ENCODE peak calls at places on chromosomes 2 and 18, in seven cellular contexts. N, R, P, U, V, H and W are unnamed samples.

GRCh38 chr2:48043301-48043700 is 137.0 kb upstream of the FBXO11 start:
- DNase-seq in N (no peak), R (no peak), P (no peak), U (no peak), V (no peak), H (no peak), W (no peak)

GRCh38 chr18:57331718-57332117 is 20.6 kb upstream of the ST8SIA3 start:
- DNase-seq in N (no peak), R (no peak), P (no peak), U (no peak), V (no peak), H (no peak), W (no peak)

GRCh38 chr2:134866498-134867099 is 28.2 kb downstream of the ACMSD start:
- DNase-seq in N (no peak), R (no peak), P (no peak), U (no peak), V (no peak), H (no peak), W (no peak)

GRCh38 chr18:79410731-79411613 is 15.2 kb downstream of the NFATC1 start:
- DNase-seq in N (no peak), R (no peak), P (no peak), U (peak; percentile 62), V (no peak), H (no peak), W (no peak)

GRCh38 chr2:48600917-48601316 is 16.7 kb upstream of the GTF2A1L start:
- DNase-seq in N (no peak), R (no peak), P (no peak), U (no peak), V (no peak), H (no peak), W (no peak)

GRCh38 chr2:191112448-191112901 is 38.3 kb downstream of the STAT4 start:
- DNase-seq in N (no peak), R (no peak), P (no peak), U (no peak), V (no peak), H (no peak), W (no peak)

GRCh38 chr2:137925599-137925998 is 38.7 kb upstream of the HNMT start:
- DNase-seq in N (no peak), R (no peak), P (no peak), U (no peak), V (no peak), H (no peak), W (no peak)

GRCh38 chr18:72878143-72878542 is 10.4 kb upstream of the NETO1 start:
- DNase-seq in N (no peak), R (no peak), P (no peak), U (no peak), V (no peak), H (no peak), W (no peak)

GRCh38 chr2:8679567-8679826 is 2.4 kb upstream of the ID2 start:
- DNase-seq in N (no peak), R (no peak), P (no peak), U (no peak), V (no peak), H (no peak), W (no peak)

GRCh38 chr2:64422466-64422865 is 31.5 kb upstream of the LGALSL start:
- DNase-seq in N (no peak), R (no peak), P (no peak), U (no peak), V (no peak), H (no peak), W (no peak)

GRCh38 chr18:55546873-55547704 is 40.9 kb downstream of the TCF4 start:
- DNase-seq in N (no peak), R (no peak), P (no peak), U (no peak), V (no peak), H (no peak), W (no peak)

GRCh38 chr2:232653441-232653840 is 20.0 kb downstream of the EFHD1 start:
- DNase-seq in N (no peak), R (no peak), P (no peak), U (no peak), V (no peak), H (no peak), W (no peak)

GRCh38 chr2:205783872-205784510 is 101.7 kb downstream of the NRP2 start:
- DNase-seq in N (no peak), R (no peak), P (no peak), U (no peak), V (no peak), H (no peak), W (no peak)

GRCh38 chr18:49795612-49796552 is 17.5 kb downstream of the ACAA2 start:
- DNase-seq in N (no peak), R (no peak), P (no peak), U (no peak), V (no peak), H (no peak), W (no peak)

GRCh38 chr2:173077506-173078177 is 2.0 kb downstream of the MAP3K20 start:
- DNase-seq in N (no peak), R (no peak), P (no peak), U (no peak), V (no peak), H (no peak), W (no peak)

GRCh38 chr18:48818329-48819254 is 132.2 kb downstream of the SMAD7 start:
- DNase-seq in N (peak; percentile 17), R (no peak), P (no peak), U (peak; percentile 15), V (no peak), H (no peak), W (no peak)

GRCh38 chr18:3595282-3596273 is 145.6 kb downstream of the TGIF1 start:
- DNase-seq in N (peak; percentile 43), R (no peak), P (no peak), U (no peak), V (no peak), H (no peak), W (no peak)

GRCh38 chr2:197181491-197181890 is 129.1 kb downstream of the ANKRD44 start:
- DNase-seq in N (no peak), R (no peak), P (no peak), U (no peak), V (no peak), H (no peak), W (no peak)

GRCh38 chr2:20179755-20180594 is 45.0 kb downstream of the SDC1 start:
- DNase-seq in N (peak; percentile 90), R (no peak), P (no peak), U (no peak), V (peak; percentile 87), H (no peak), W (no peak)

GRCh38 chr2:69013837-69014796 is 1.1 kb downstream of the ANTXR1 start:
- DNase-seq in N (no peak), R (no peak), P (no peak), U (no peak), V (no peak), H (no peak), W (no peak)

GRCh38 chr2:120231564-120231973 is 8.4 kb upstream of the TMEM185B start:
- DNase-seq in N (no peak), R (peak; percentile 30), P (no peak), U (no peak), V (no peak), H (no peak), W (no peak)

GRCh38 chr2:23377772-23378171 is 7.2 kb upstream of the KLHL29 start:
- DNase-seq in N (no peak), R (no peak), P (no peak), U (no peak), V (no peak), H (no peak), W (no peak)

GRCh38 chr2:86302320-86302719 is 35.1 kb downstream of the REEP1 start:
- DNase-seq in N (no peak), R (no peak), P (no peak), U (no peak), V (no peak), H (no peak), W (no peak)

GRCh38 chr2:11082880-11083279 is 72.4 kb upstream of the SLC66A3 start:
- DNase-seq in N (no peak), R (no peak), P (no peak), U (no peak), V (no peak), H (no peak), W (no peak)

GRCh38 chr2:216445489-216445888 is 33.2 kb downstream of the SMARCAL1 start:
- DNase-seq in N (no peak), R (no peak), P (no peak), U (no peak), V (no peak), H (no peak), W (no peak)

GRCh38 chr2:85018049-85018447 is 47.1 kb downstream of the KCMF1 start:
- DNase-seq in N (no peak), R (no peak), P (no peak), U (no peak), V (no peak), H (no peak), W (no peak)

GRCh38 chr18:70243131-70243530 is 37.6 kb upstream of the RTTN start:
- DNase-seq in N (peak; percentile 43), R (no peak), P (no peak), U (no peak), V (no peak), H (no peak), W (no peak)

GRCh38 chr2:46825958-46826897 is 89.4 kb downstream of the MCFD2 start:
- DNase-seq in N (no peak), R (no peak), P (no peak), U (no peak), V (no peak), H (no peak), W (no peak)

GRCh38 chr2:119522561-119523110 is 1.6 kb downstream of the SCTR start:
- DNase-seq in N (no peak), R (no peak), P (no peak), U (no peak), V (no peak), H (no peak), W (no peak)